ENCODE peak calls at places on chromosomes 16 and 17, in nine cellular contexts. Z, J, E, V, B, W, S, L and T are unnamed samples.

GRCh38 chr17:732788-733720 is 658 bp downstream of the TLCD3A start:
- DNase-seq in Z (peak; percentile 30), J (no peak), E (peak; percentile 32), V (peak; percentile 42), B (peak; percentile 26), W (peak; percentile 49), S (no peak), L (peak; percentile 62), T (no peak)

GRCh38 chr16:66223176-66223780 is 143.2 kb upstream of the CDH5 start:
- DNase-seq in Z (no peak), J (no peak), E (no peak), V (no peak), B (no peak), W (no peak), S (no peak), L (no peak), T (peak; percentile 89)

GRCh38 chr16:28623172-28623711 is 13.4 kb upstream of the SULT1A1 start:
- DNase-seq in Z (peak; percentile 73), J (peak; percentile 65), E (peak; percentile 74), V (peak; percentile 73), B (peak; percentile 79), W (peak; percentile 39), S (peak; percentile 77), L (peak; percentile 76), T (no peak)

GRCh38 chr16:24819462-24820040 is 26.2 kb upstream of the SLC5A11 start:
- DNase-seq in Z (no peak), J (no peak), E (no peak), V (no peak), B (no peak), W (no peak), S (no peak), L (no peak), T (no peak)

GRCh38 chr16:5070431-5071186 is 1.0 kb upstream of the ALG1 start:
- DNase-seq in Z (no peak), J (no peak), E (no peak), V (no peak), B (no peak), W (no peak), S (no peak), L (no peak), T (no peak)

GRCh38 chr17:10751569-10751968 is 21.7 kb upstream of the TMEM220 start:
- DNase-seq in Z (no peak), J (no peak), E (no peak), V (no peak), B (no peak), W (no peak), S (no peak), L (no peak), T (no peak)

GRCh38 chr16:12896562-12896961 is 4.8 kb upstream of the SHISA9 start:
- DNase-seq in Z (peak; percentile 25), J (no peak), E (peak; percentile 13), V (no peak), B (peak; percentile 68), W (peak; percentile 57), S (peak; percentile 35), L (no peak), T (no peak)

GRCh38 chr17:10149573-10150399 is 48.6 kb downstream of the GAS7 start:
- DNase-seq in Z (peak; percentile 61), J (no peak), E (no peak), V (peak; percentile 46), B (no peak), W (peak; percentile 77), S (no peak), L (no peak), T (peak; percentile 48)

GRCh38 chr17:9676742-9677387 is 31.5 kb downstream of the USP43 start:
- DNase-seq in Z (peak; percentile 65), J (no peak), E (no peak), V (no peak), B (no peak), W (peak; percentile 47), S (no peak), L (peak; percentile 56), T (no peak)

GRCh38 chr17:58703137-58703846 is 10.9 kb downstream of the RAD51C start:
- DNase-seq in Z (no peak), J (no peak), E (no peak), V (no peak), B (no peak), W (peak; percentile 27), S (no peak), L (peak; percentile 36), T (no peak)